ENCODE peak calls at places on chromosomes 7 and 10, in four cellular contexts. F, M, Q and A are unnamed samples.

GRCh38 chr7:51127618-51127904 is 189.0 kb downstream of the COBL start:
- ATAC-seq in Q (no peak), F (no peak), M (no peak), A (no peak)

GRCh38 chr7:134932707-134933370 is 53.5 kb upstream of the AGBL3 start:
- ATAC-seq in Q (peak; percentile 88), F (peak; percentile 83), M (peak; percentile 60), A (peak; percentile 90)

GRCh38 chr10:73183882-73184281 is 16.0 kb downstream of the FAM149B1 start:
- ATAC-seq in M (no peak), F (no peak), Q (no peak), A (no peak)

GRCh38 chr7:111232249-111233084 is 141.5 kb downstream of the LRRN3 start:
- ATAC-seq in Q (no peak), F (no peak), M (peak; percentile 52), A (no peak)

GRCh38 chr7:110943686-110944350 is 147.1 kb upstream of the LRRN3 start:
- ATAC-seq in F (no peak), Q (no peak), M (no peak), A (no peak)

GRCh38 chr10:34119456-34119855 is 695.6 kb downstream of the PARD3 start:
- ATAC-seq in Q (no peak), F (no peak), M (peak; percentile 12), A (no peak)

GRCh38 chr10:26809973-26810372 is 50.8 kb downstream of the ABI1 start:
- ATAC-seq in M (no peak), F (no peak), Q (no peak), A (no peak)

GRCh38 chr7:130970696-130971095 is 236.7 kb upstream of the KLF14 start:
- ATAC-seq in Q (peak; percentile 58), F (no peak), M (peak; percentile 7), A (no peak)

GRCh38 chr10:113386005-113386404 is 166.8 kb upstream of the HABP2 start:
- ATAC-seq in F (no peak), Q (no peak), M (peak; percentile 71), A (no peak)

GRCh38 chr10:97570789-97571536 is 1.6 kb upstream of the ANKRD2 start:
- ATAC-seq in Q (no peak), M (no peak), F (peak; percentile 19), A (no peak)

GRCh38 chr7:107486041-107486440 is 16.2 kb downstream of the GPR22 start:
- ATAC-seq in Q (no peak), F (no peak), M (no peak), A (no peak)

GRCh38 chr10:79333513-79333912 is 13.8 kb upstream of the PPIF start:
- ATAC-seq in M (no peak), Q (no peak), F (no peak), A (no peak)

GRCh38 chr7:14691597-14692203 is 210.9 kb downstream of the DGKB start:
- ATAC-seq in Q (no peak), M (peak; percentile 53), F (no peak), A (no peak)

GRCh38 chr7:141737118-141737835 is 881 bp upstream of the SSBP1 start:
- ATAC-seq in M (no peak), F (no peak), Q (peak; percentile 10), A (no peak)

GRCh38 chr10:8302565-8302964 is 248.1 kb downstream of the GATA3 start:
- ATAC-seq in M (no peak), Q (no peak), F (no peak), A (no peak)

GRCh38 chr7:74429153-74429747 is 24.5 kb upstream of the GTF2IRD1 start:
- ATAC-seq in Q (no peak), F (no peak), M (no peak), A (peak; percentile 41)

GRCh38 chr7:18175801-18176450 is 148.3 kb upstream of the PRPS1L1 start:
- ATAC-seq in F (no peak), Q (no peak), M (no peak), A (no peak)

GRCh38 chr7:132653364-132653930 is 77.2 kb upstream of the PLXNA4 start:
- ATAC-seq in Q (no peak), M (no peak), F (no peak), A (no peak)

GRCh38 chr7:1559626-1560590 is 3.9 kb upstream of the TMEM184A start:
- ATAC-seq in M (no peak), Q (no peak), F (no peak), A (no peak)

GRCh38 chr7:96303105-96303685 is 18.7 kb downstream of the SLC25A13 start:
- ATAC-seq in F (no peak), M (peak; percentile 24), Q (peak; percentile 38), A (no peak)

GRCh38 chr10:67971311-67971710 is 86.9 kb downstream of the SIRT1 start:
- ATAC-seq in F (no peak), Q (no peak), M (no peak), A (no peak)

GRCh38 chr10:116251602-116252395 is 21.2 kb downstream of the GFRA1 start:
- ATAC-seq in M (no peak), Q (no peak), F (no peak), A (no peak)

GRCh38 chr10:42885491-42886270 is 103.1 kb downstream of the BMS1 start:
- ATAC-seq in F (no peak), M (peak; percentile 22), Q (peak; percentile 19), A (no peak)

GRCh38 chr10:13354783-13355182 is 6.7 kb upstream of the SEPHS1 start:
- ATAC-seq in Q (no peak), F (no peak), M (no peak), A (no peak)

GRCh38 chr10:102959399-102959798 is 41.3 kb downstream of the CNNM2 start:
- ATAC-seq in F (no peak), M (no peak), Q (no peak), A (no peak)

DNA sequence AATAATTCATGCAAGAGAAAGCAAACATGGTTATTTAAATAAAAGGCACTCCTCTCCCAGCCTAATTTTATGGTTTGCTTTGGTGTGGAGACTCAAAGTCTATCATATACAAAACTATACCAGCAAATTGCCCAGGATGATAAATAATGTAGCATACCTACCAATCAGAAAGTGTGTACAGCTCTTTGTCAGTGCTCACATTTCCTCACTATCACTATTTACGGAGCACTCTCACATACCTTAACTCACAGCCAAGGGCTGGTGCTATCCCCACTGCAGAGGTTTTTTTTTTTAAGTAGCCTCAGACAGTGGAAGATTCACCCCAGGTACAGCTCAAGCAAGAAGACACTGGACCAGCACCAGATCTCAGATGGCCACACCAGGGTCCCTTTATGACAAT is 2.5 kb downstream of the PDLIM1 start:
- ATAC-seq in Q (no peak), F (no peak), M (no peak), A (no peak)
- H3K4me1 ChIP-seq in Q (peaks cover 18% of the 10 kb centered on the region), F (no peaks in the 10 kb centered on the region), M (peaks cover 34% of the 10 kb centered on the region), A (peaks cover 4% of the 10 kb centered on the region)

DNA sequence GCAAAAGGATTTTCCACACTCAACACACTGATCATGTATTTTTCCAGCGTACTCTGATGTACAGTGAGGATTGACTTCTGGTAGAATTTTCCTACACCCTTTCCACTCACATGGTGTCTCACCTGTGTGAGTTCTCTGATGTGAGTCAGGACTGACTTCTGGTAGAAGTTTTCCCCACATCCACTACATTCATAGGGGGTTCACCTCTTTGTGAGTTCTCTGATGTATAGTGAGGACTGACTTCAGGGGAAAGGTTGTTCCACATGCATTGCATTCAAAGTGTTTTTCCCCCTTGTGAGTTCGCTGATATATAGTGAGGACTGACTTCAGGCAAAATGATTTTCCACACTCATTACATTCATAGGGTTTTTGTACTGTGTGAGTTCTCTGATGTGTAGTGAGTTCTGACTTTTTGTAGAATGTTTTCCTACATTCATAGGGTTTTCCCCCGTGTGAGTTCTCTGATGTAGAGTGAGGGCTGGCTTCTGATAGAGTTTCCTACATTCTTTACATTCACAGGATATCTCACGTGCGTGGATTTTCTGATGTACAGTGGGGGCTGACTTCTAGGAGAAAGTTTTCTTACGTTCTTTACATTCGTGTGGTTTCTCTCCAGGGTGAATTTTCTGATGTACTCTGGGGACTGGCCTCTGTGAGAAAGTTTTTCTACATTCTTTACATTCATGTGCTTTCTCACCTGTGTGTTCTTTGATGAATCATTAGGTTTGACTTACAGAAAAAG is 146.5 kb downstream of the GLRX3 start:
- ATAC-seq in M (no peak), Q (no peak), F (no peak), A (no peak)
- H3K9me3 ChIP-seq in M (peaks cover 94% of the 10 kb centered on the region), Q (peaks cover 23% of the 10 kb centered on the region), F (peaks cover 21% of the 10 kb centered on the region), A (no peaks in the 10 kb centered on the region)

GRCh38 chr7:149397470-149397869 is 63.4 kb downstream of the ZNF777 start:
- ATAC-seq in F (no peak), Q (no peak), M (no peak), A (no peak)

DNA sequence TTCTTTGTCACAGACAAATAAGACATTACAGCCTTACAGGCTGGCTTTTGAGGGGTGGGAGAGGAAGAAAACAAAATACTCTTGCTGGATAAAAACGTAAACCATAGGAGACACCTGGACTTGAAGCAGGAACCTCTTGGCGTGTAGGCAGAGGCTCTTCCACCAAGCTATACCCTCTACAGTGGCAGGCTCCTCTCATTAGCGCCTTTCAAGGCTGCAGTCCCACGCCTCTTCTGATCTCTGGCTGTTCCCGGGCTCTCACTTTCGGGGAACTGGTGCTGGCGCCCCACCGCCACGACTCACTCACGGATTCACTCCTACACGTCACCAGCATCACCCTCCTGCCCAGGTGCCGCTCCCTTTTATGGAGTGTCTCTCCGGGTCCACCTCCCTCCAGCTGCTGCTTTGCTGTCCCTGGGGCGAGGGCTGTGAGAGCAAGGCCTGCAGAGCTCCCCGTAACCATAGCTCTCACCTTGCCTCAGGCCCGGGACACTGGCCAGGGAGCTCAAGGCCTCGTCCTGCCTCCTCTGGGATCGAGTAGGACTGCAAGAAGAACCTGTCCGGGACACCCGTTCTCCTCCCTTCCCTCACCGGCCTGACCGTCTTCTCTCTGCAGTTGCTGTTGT is 62.6 kb downstream of the ZNF777 start:
- ATAC-seq in Q (no peak), M (no peak), F (no peak), A (no peak)
- H3K27ac ChIP-seq in Q (no peak overlapping the region), M (no peak overlapping the region), F (no peak overlapping the region), A (no peak overlapping the region)

GRCh38 chr7:116540743-116541142 is 15.9 kb downstream of the CAV1 start:
- ATAC-seq in Q (no peak), M (no peak), F (no peak), A (no peak)
- H3K4me1 ChIP-seq in Q (peaks cover 20% of the 10 kb centered on the region), M (peaks cover 22% of the 10 kb centered on the region), F (peaks cover 6% of the 10 kb centered on the region), A (peaks cover 12% of the 10 kb centered on the region)

GRCh38 chr7:56218510-56218909 is 102.3 kb upstream of the NUPR2 start:
- ATAC-seq in M (no peak), F (no peak), Q (no peak), A (no peak)

GRCh38 chr7:56219017-56219416 is 102.8 kb upstream of the NUPR2 start:
- ATAC-seq in F (no peak), Q (no peak), M (no peak), A (no peak)

DNA sequence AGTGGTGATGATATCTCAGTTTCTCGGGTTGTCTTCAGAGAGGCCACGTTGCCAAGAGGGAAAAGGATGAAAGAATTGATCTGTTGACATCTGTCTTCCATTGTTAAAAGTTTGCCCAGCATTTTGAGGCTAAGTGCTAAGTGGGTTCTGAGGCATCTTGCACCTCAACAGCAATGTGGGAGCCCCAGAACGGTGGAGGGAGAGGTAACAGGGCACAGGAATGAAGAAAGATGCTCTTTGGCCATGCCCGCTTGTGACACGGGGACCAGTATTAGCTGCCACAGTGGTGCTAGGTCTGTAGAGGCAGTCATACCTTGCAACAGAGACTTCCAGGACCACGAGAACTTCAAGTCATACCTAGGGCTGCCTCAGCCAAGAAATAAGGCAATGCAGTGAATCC is 106.6 kb upstream of the NUPR2 start:
- ATAC-seq in M (no peak), F (no peak), Q (no peak), A (no peak)
- H3K9me3 ChIP-seq in M (no peaks in the 10 kb centered on the region), F (no peaks in the 10 kb centered on the region), Q (no peaks in the 10 kb centered on the region), A (no peaks in the 10 kb centered on the region)